ENCODE peak calls at places on chromosome 5, in six cellular contexts. One of them, this sample, is unnamed. For H3K4me1, the result is how much of the 10 kb centered on the place peaks cover.

GRCh38 chr5:72498284-72498683 is 8.9 kb downstream of the ZNF366 start:
- DNase-seq in A549: no peak
- DNase-seq in suprapubic skin: no peak
- DNase-seq in HepG2: no peak
- DNase-seq in tibial nerve: no peak
- DNase-seq in stomach: no peak
- DNase-seq in this sample: no peak

GRCh38 chr5:10118150-10118549 is 131.5 kb downstream of the ATPSCKMT start:
- DNase-seq in HepG2: no peak
- DNase-seq in suprapubic skin: no peak
- DNase-seq in A549: no peak
- DNase-seq in stomach: no peak
- DNase-seq in tibial nerve: no peak
- DNase-seq in this sample: no peak

GRCh38 chr5:539469-540214 is 15.4 kb upstream of the SLC9A3 start:
- DNase-seq in A549: no peak
- DNase-seq in suprapubic skin: peak
- DNase-seq in stomach: no peak
- DNase-seq in tibial nerve: no peak
- DNase-seq in HepG2: no peak
- DNase-seq in this sample: no peak

GRCh38 chr5:111932628-111933027 is 175.6 kb upstream of the NREP start:
- DNase-seq in stomach: no peak
- DNase-seq in A549: no peak
- DNase-seq in HepG2: no peak
- DNase-seq in suprapubic skin: no peak
- DNase-seq in tibial nerve: no peak
- DNase-seq in this sample: no peak

GRCh38 chr5:151496041-151496484 is 48.7 kb downstream of the SLC36A1 start:
- DNase-seq in suprapubic skin: no peak
- DNase-seq in tibial nerve: no peak
- DNase-seq in A549: no peak
- DNase-seq in stomach: no peak
- DNase-seq in HepG2: no peak
- DNase-seq in this sample: no peak

GRCh38 chr5:62340392-62340791 is 34.4 kb downstream of the KIF2A start:
- DNase-seq in stomach: no peak
- DNase-seq in suprapubic skin: no peak
- DNase-seq in HepG2: peak
- DNase-seq in A549: peak
- DNase-seq in tibial nerve: no peak
- DNase-seq in this sample: no peak

GRCh38 chr5:68698025-68698940 is 395.5 kb upstream of the SLC30A5 start:
- DNase-seq in stomach: no peak
- DNase-seq in A549: no peak
- DNase-seq in tibial nerve: no peak
- DNase-seq in HepG2: no peak
- DNase-seq in suprapubic skin: no peak
- DNase-seq in this sample: no peak

GRCh38 chr5:147188200-147189108 is 46.4 kb upstream of the STK32A start:
- DNase-seq in A549: peak
- DNase-seq in suprapubic skin: no peak
- DNase-seq in stomach: peak
- DNase-seq in HepG2: peak
- DNase-seq in tibial nerve: no peak
- DNase-seq in this sample: peak

GRCh38 chr5:95090774-95091173 is 194.1 kb downstream of the MCTP1 start:
- DNase-seq in A549: no peak
- DNase-seq in tibial nerve: no peak
- DNase-seq in stomach: no peak
- DNase-seq in HepG2: no peak
- DNase-seq in suprapubic skin: no peak
- DNase-seq in this sample: no peak
- H3K4me1 ChIP-seq in A549: under half
- H3K4me1 ChIP-seq in tibial nerve: under half
- H3K4me1 ChIP-seq in stomach: under half
- H3K4me1 ChIP-seq in HepG2: under half
- H3K4me1 ChIP-seq in suprapubic skin: under half
- H3K4me1 ChIP-seq in this sample: under half

DNA sequence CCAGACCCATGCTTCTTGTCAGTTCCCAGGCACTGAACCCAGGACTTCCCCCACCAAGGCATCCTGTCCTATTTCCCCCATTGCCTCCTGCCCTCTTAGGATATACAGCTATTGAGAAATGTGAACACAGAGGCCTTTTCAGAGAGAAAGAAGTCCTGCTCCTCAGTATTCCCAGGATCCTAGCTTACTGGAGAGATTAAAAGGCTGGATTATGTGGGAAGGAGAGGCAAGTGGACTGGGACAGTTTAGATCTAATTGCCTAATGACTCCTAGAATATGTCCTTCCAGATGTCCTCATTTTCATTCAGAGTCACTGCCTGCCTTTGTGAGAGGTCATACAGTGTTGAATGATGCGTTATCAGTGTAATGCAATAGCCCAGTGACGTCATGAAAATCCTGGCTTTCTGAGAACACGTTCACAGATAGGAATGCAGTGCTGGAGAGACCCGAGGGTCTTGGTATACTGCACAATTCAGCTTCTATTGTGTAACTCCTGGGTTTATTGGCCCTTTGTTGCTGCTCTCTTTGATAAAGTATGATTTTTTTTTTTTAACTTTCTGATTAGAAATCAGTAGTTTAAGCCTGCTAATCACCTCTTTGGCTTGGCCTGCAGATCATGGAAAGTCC is 26.2 kb downstream of the WWC1 start:
- DNase-seq in suprapubic skin: no peak
- DNase-seq in HepG2: peak
- DNase-seq in A549: peak
- DNase-seq in stomach: peak
- DNase-seq in tibial nerve: no peak
- DNase-seq in this sample: no peak
- TF ChIP-seq EP300 in suprapubic skin: no peak
- TF ChIP-seq EP300 in HepG2: peak
- TF ChIP-seq EP300 in A549: peak
- TF ChIP-seq EP300 in stomach: no peak
- TF ChIP-seq EP300 in tibial nerve: no peak
- TF ChIP-seq EP300 in this sample: no peak

GRCh38 chr5:74667396-74667795 is 17.6 kb upstream of the HEXB start:
- DNase-seq in A549: no peak
- DNase-seq in suprapubic skin: no peak
- DNase-seq in HepG2: no peak
- DNase-seq in tibial nerve: no peak
- DNase-seq in stomach: no peak
- DNase-seq in this sample: no peak
- H3K4me3 ChIP-seq in A549: no peak
- H3K4me3 ChIP-seq in suprapubic skin: no peak
- H3K4me3 ChIP-seq in HepG2: no peak
- H3K4me3 ChIP-seq in tibial nerve: no peak
- H3K4me3 ChIP-seq in stomach: no peak
- H3K4me3 ChIP-seq in this sample: no peak

DNA sequence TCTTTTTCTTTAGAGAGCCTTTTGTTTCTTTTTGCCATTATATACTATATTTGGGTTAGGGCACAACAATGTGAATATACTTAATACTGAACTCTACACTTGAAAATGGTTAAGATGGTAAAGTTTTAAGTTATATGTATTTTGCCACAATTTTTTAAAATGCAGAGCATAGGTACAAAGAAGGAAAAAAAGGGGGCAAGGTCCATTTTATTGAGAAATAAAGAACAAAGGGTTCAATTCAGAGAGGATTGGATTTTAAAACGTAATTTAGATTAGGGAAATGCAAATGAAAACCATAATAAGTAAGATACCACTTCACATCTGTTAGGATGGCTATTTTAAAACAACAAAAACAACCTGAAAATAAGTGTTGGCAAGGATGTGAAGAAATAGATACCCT is 29.3 kb downstream of the IRF1 start:
- DNase-seq in HepG2: no peak
- DNase-seq in stomach: no peak
- DNase-seq in A549: no peak
- DNase-seq in tibial nerve: no peak
- DNase-seq in suprapubic skin: no peak
- DNase-seq in this sample: no peak
- H3K4me1 ChIP-seq in HepG2: half or more
- H3K4me1 ChIP-seq in stomach: half or more
- H3K4me1 ChIP-seq in A549: under half
- H3K4me1 ChIP-seq in tibial nerve: half or more
- H3K4me1 ChIP-seq in suprapubic skin: half or more
- H3K4me1 ChIP-seq in this sample: under half

GRCh38 chr5:175689147-175689991 is 31.5 kb downstream of the HRH2 start:
- DNase-seq in A549: no peak
- DNase-seq in suprapubic skin: peak
- DNase-seq in tibial nerve: no peak
- DNase-seq in stomach: no peak
- DNase-seq in HepG2: no peak
- DNase-seq in this sample: no peak
- TF ChIP-seq EP300 in A549: no peak
- TF ChIP-seq EP300 in suprapubic skin: no peak
- TF ChIP-seq EP300 in tibial nerve: peak
- TF ChIP-seq EP300 in stomach: no peak
- TF ChIP-seq EP300 in HepG2: no peak
- TF ChIP-seq EP300 in this sample: peak

GRCh38 chr5:173201636-173202265 is 33.3 kb downstream of the NKX2-5 start:
- DNase-seq in A549: peak
- DNase-seq in stomach: no peak
- DNase-seq in suprapubic skin: no peak
- DNase-seq in tibial nerve: no peak
- DNase-seq in HepG2: peak
- DNase-seq in this sample: no peak
- H3K4me3 ChIP-seq in A549: no peak
- H3K4me3 ChIP-seq in stomach: no peak
- H3K4me3 ChIP-seq in suprapubic skin: no peak
- H3K4me3 ChIP-seq in tibial nerve: no peak
- H3K4me3 ChIP-seq in HepG2: no peak
- H3K4me3 ChIP-seq in this sample: no peak